ENCODE peak calls at places on chromosome 2, in eight cellular contexts. A is DMS153; U is stimulated activated CD4-positive, alpha-beta T cell treated with anti-CD3 and anti-CD28 coated beads, Interleukin-12 subunit alpha, Interleukin-12 subunit beta, amount 100 ng/mL, for 48 hours; L is A549; B is breast epithelium; C is SIG-M5; N is astrocyte of the spinal cord; X is CD8-positive, alpha-beta memory T cell. W is an unnamed sample.
A peak's percentile ranks its signal among the peaks of the same experiment; 100 is the strongest.

GRCh38 chr2:176814740-176815367 is 397.7 kb upstream of the HNRNPA3 start:
- DNase-seq in A (peak; percentile 28), U (no peak), L (peak; percentile 37), B (no peak), C (no peak), N (peak; percentile 36), X (no peak), W (peak; percentile 60)

GRCh38 chr2:34570266-34570872 is 971.3 kb upstream of the FAM98A start:
- DNase-seq in A (peak; percentile 10), U (no peak), L (peak; percentile 47), B (no peak), C (no peak), N (no peak), X (no peak), W (peak; percentile 53)

GRCh38 chr2:225366731-225367130 is 32.8 kb upstream of the NYAP2 start:
- DNase-seq in A (no peak), U (no peak), L (no peak), B (no peak), C (no peak), N (no peak), X (no peak), W (no peak)

GRCh38 chr2:65845442-65846182 is 413.2 kb upstream of the SPRED2 start:
- DNase-seq in A (no peak), U (no peak), L (no peak), B (no peak), C (no peak), N (no peak), X (no peak), W (no peak)

GRCh38 chr2:288002-288742 is at the start of gene ALKAL2:
- DNase-seq in A (no peak), U (no peak), L (no peak), B (no peak), C (no peak), N (no peak), X (no peak), W (no peak)

GRCh38 chr2:149094217-149095015 is 55.9 kb downstream of the LYPD6B start:
- DNase-seq in A (no peak), U (no peak), L (no peak), B (no peak), C (no peak), N (peak; percentile 29), X (no peak), W (no peak)

GRCh38 chr2:152509772-152510491 is 175.0 kb downstream of the FMNL2 start:
- DNase-seq in A (no peak), U (no peak), L (no peak), B (no peak), C (no peak), N (no peak), X (no peak), W (no peak)

GRCh38 chr2:85413592-85414421 is 3.6 kb upstream of the CAPG start:
- DNase-seq in A (no peak), U (no peak), L (no peak), B (peak; percentile 68), C (no peak), N (peak; percentile 60), X (no peak), W (no peak)

GRCh38 chr2:169294001-169294675 is 68.2 kb downstream of the LRP2 start:
- DNase-seq in A (peak; percentile 82), U (no peak), L (no peak), B (no peak), C (no peak), N (no peak), X (no peak), W (no peak)

GRCh38 chr2:110690345-110690965 is 12.6 kb upstream of the BUB1 start:
- DNase-seq in A (no peak), U (no peak), L (no peak), B (no peak), C (no peak), N (no peak), X (no peak), W (no peak)

GRCh38 chr2:104790100-104790811 is 63.7 kb upstream of the POU3F3 start:
- DNase-seq in A (no peak), U (no peak), L (no peak), B (no peak), C (no peak), N (peak; percentile 43), X (no peak), W (no peak)

W was measured in PC-3.